ENCODE peak calls at places on chromosomes 6 and 20, in five cellular contexts. Z, H, P, M and K are unnamed samples.

GRCh38 chr6:21615504-21615903 is 22.0 kb downstream of the SOX4 start:
- DNase-seq in Z (peak; percentile 49), H (no peak), P (no peak), M (no peak), K (no peak)

GRCh38 chr20:35368616-35369423 is 43.0 kb downstream of the UQCC1 start:
- DNase-seq in Z (peak; percentile 14), H (no peak), P (no peak), M (no peak), K (peak; percentile 13)

GRCh38 chr6:13261464-13261994 is 66.8 kb downstream of the TBC1D7 start:
- DNase-seq in Z (no peak), H (no peak), P (no peak), M (no peak), K (no peak)

GRCh38 chr20:37528442-37529213 is 952 bp upstream of the BLCAP start:
- DNase-seq in Z (peak; percentile 68), H (no peak), P (no peak), M (no peak), K (no peak)

GRCh38 chr6:75600694-75601265 is 900 bp upstream of the SENP6 start:
- DNase-seq in Z (peak; percentile 29), H (no peak), P (no peak), M (no peak), K (no peak)

GRCh38 chr6:143958839-143959399 is 49.1 kb downstream of the PLAGL1 start:
- DNase-seq in Z (no peak), H (no peak), P (no peak), M (no peak), K (no peak)

GRCh38 chr20:5696011-5696559 is 54.1 kb upstream of the SHLD1 start:
- DNase-seq in Z (peak; percentile 73), H (no peak), P (no peak), M (no peak), K (peak; percentile 45)

GRCh38 chr6:136439514-136440186 is 110.6 kb downstream of the MAP7 start:
- DNase-seq in Z (no peak), H (no peak), P (no peak), M (no peak), K (no peak)

GRCh38 chr6:37068523-37069270 is 63.2 kb downstream of the FGD2 start:
- DNase-seq in Z (no peak), H (no peak), P (no peak), M (no peak), K (no peak)

GRCh38 chr6:134063966-134064445 is 11.6 kb upstream of the SLC2A12 start:
- DNase-seq in Z (peak; percentile 81), H (peak; percentile 60), P (peak; percentile 60), M (peak; percentile 53), K (peak; percentile 80)